ENCODE peak calls at places on chromosomes 16 and 17, in four cellular contexts. One of them, this sample, is unnamed.

GRCh38 chr17:58336456-58337094 is 8.0 kb upstream of the TSPOAP1 start:
- DNase-seq in AG09319: peak
- DNase-seq in natural killer cell: no peak
- DNase-seq in fibroblast of mammary gland: peak
- DNase-seq in this sample: peak

GRCh38 chr17:10754861-10755591 is 25.2 kb upstream of the TMEM220 start:
- DNase-seq in AG09319: no peak
- DNase-seq in fibroblast of mammary gland: no peak
- DNase-seq in natural killer cell: no peak
- DNase-seq in this sample: no peak

GRCh38 chr16:31704138-31704537 is 169.5 kb upstream of the ZNF267 start:
- DNase-seq in natural killer cell: no peak
- DNase-seq in AG09319: no peak
- DNase-seq in fibroblast of mammary gland: no peak
- DNase-seq in this sample: no peak

GRCh38 chr17:43169561-43170139 is 1.4 kb upstream of the NBR1 start:
- DNase-seq in AG09319: no peak
- DNase-seq in natural killer cell: peak
- DNase-seq in fibroblast of mammary gland: peak
- DNase-seq in this sample: no peak

GRCh38 chr17:43356999-43357398 is 41.8 kb upstream of the ARL4D start:
- DNase-seq in natural killer cell: no peak
- DNase-seq in AG09319: peak
- DNase-seq in fibroblast of mammary gland: peak
- DNase-seq in this sample: no peak

GRCh38 chr16:23171234-23171948 is 11.2 kb upstream of the SCNN1G start:
- DNase-seq in fibroblast of mammary gland: peak
- DNase-seq in AG09319: no peak
- DNase-seq in natural killer cell: no peak
- DNase-seq in this sample: no peak

GRCh38 chr16:67862623-67863583 is 9.9 kb upstream of the EDC4 start:
- DNase-seq in AG09319: no peak
- DNase-seq in fibroblast of mammary gland: peak
- DNase-seq in natural killer cell: no peak
- DNase-seq in this sample: no peak

GRCh38 chr16:17278988-17279387 is 191.8 kb downstream of the XYLT1 start:
- DNase-seq in natural killer cell: no peak
- DNase-seq in fibroblast of mammary gland: no peak
- DNase-seq in AG09319: no peak
- DNase-seq in this sample: no peak

GRCh38 chr16:85256190-85256739 is 144.0 kb upstream of the CIBAR2 start:
- DNase-seq in fibroblast of mammary gland: no peak
- DNase-seq in AG09319: no peak
- DNase-seq in natural killer cell: no peak
- DNase-seq in this sample: no peak

GRCh38 chr17:18319604-18320256 is 4.6 kb downstream of the SMCR8 start:
- DNase-seq in natural killer cell: no peak
- DNase-seq in AG09319: peak
- DNase-seq in fibroblast of mammary gland: peak
- DNase-seq in this sample: no peak
- TF ChIP-seq CTCF in natural killer cell: no peak
- TF ChIP-seq CTCF in AG09319: peak
- TF ChIP-seq CTCF in fibroblast of mammary gland: peak
- TF ChIP-seq CTCF in this sample: peak

GRCh38 chr17:27268394-27269085 is 25.4 kb upstream of the WSB1 start:
- DNase-seq in AG09319: no peak
- DNase-seq in natural killer cell: no peak
- DNase-seq in fibroblast of mammary gland: no peak
- DNase-seq in this sample: peak
- TF ChIP-seq CTCF in AG09319: no peak
- TF ChIP-seq CTCF in natural killer cell: no peak
- TF ChIP-seq CTCF in fibroblast of mammary gland: no peak
- TF ChIP-seq CTCF in this sample: no peak

GRCh38 chr16:53545433-53545832 is 42.4 kb upstream of the AKTIP start:
- DNase-seq in natural killer cell: no peak
- DNase-seq in fibroblast of mammary gland: no peak
- DNase-seq in AG09319: no peak
- DNase-seq in this sample: no peak

GRCh38 chr16:53546988-53547391 is 44.0 kb upstream of the AKTIP start:
- DNase-seq in AG09319: no peak
- DNase-seq in fibroblast of mammary gland: peak
- DNase-seq in natural killer cell: no peak
- DNase-seq in this sample: no peak

GRCh38 chr16:53549970-53550406 is 47.0 kb upstream of the AKTIP start:
- DNase-seq in fibroblast of mammary gland: peak
- DNase-seq in AG09319: peak
- DNase-seq in natural killer cell: peak
- DNase-seq in this sample: peak
- TF ChIP-seq CTCF in fibroblast of mammary gland: peak
- TF ChIP-seq CTCF in AG09319: peak
- TF ChIP-seq CTCF in natural killer cell: peak
- TF ChIP-seq CTCF in this sample: peak

GRCh38 chr16:25256821-25257503 is 683 bp downstream of the ZKSCAN2 start:
- DNase-seq in fibroblast of mammary gland: no peak
- DNase-seq in natural killer cell: no peak
- DNase-seq in AG09319: no peak
- DNase-seq in this sample: no peak
- TF ChIP-seq CTCF in fibroblast of mammary gland: no peak
- TF ChIP-seq CTCF in natural killer cell: no peak
- TF ChIP-seq CTCF in AG09319: no peak
- TF ChIP-seq CTCF in this sample: no peak

GRCh38 chr17:56506349-56506748 is 87.2 kb upstream of the NOG start:
- DNase-seq in fibroblast of mammary gland: no peak
- DNase-seq in natural killer cell: no peak
- DNase-seq in AG09319: no peak
- DNase-seq in this sample: no peak

GRCh38 chr17:56505154-56505756 is 88.2 kb upstream of the NOG start:
- DNase-seq in natural killer cell: no peak
- DNase-seq in fibroblast of mammary gland: no peak
- DNase-seq in AG09319: no peak
- DNase-seq in this sample: no peak

GRCh38 chr17:56497132-56497531 is 96.4 kb upstream of the NOG start:
- DNase-seq in AG09319: no peak
- DNase-seq in fibroblast of mammary gland: no peak
- DNase-seq in natural killer cell: no peak
- DNase-seq in this sample: no peak

GRCh38 chr17:56499799-56500388 is 93.6 kb upstream of the NOG start:
- DNase-seq in AG09319: no peak
- DNase-seq in natural killer cell: no peak
- DNase-seq in fibroblast of mammary gland: peak
- DNase-seq in this sample: no peak

DNA sequence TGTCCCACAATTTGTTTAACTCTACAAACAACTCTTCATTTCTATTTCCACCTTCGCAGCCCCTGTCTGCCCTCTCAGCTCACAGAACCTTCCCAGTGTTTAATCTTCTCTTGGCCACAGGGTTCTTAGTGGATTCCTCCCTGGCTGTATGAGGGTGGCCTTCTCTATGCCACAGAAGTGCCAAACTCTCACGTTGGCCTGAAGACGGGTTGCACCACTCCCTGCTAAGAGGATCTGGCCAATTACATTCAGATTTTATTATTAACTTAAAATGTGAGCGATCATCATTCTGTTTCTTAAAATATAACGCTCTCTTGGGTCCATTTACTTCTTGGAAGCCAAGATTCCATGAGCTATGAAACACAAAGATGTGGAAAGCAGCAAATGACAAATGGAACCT is 91.4 kb upstream of the NOG start:
- DNase-seq in natural killer cell: no peak
- DNase-seq in fibroblast of mammary gland: no peak
- DNase-seq in AG09319: no peak
- DNase-seq in this sample: no peak
- TF ChIP-seq CTCF in natural killer cell: no peak
- TF ChIP-seq CTCF in fibroblast of mammary gland: no peak
- TF ChIP-seq CTCF in AG09319: no peak
- TF ChIP-seq CTCF in this sample: no peak

GRCh38 chr17:9342225-9342624 is 233.4 kb downstream of the STX8 start:
- DNase-seq in AG09319: no peak
- DNase-seq in fibroblast of mammary gland: no peak
- DNase-seq in natural killer cell: no peak
- DNase-seq in this sample: no peak
- TF ChIP-seq CTCF in AG09319: no peak
- TF ChIP-seq CTCF in fibroblast of mammary gland: no peak
- TF ChIP-seq CTCF in natural killer cell: no peak
- TF ChIP-seq CTCF in this sample: no peak

GRCh38 chr17:14301279-14301760 is 439 bp downstream of the HS3ST3B1 start:
- DNase-seq in fibroblast of mammary gland: no peak
- DNase-seq in AG09319: no peak
- DNase-seq in natural killer cell: no peak
- DNase-seq in this sample: no peak
- TF ChIP-seq CTCF in fibroblast of mammary gland: no peak
- TF ChIP-seq CTCF in AG09319: peak
- TF ChIP-seq CTCF in natural killer cell: no peak
- TF ChIP-seq CTCF in this sample: no peak

DNA sequence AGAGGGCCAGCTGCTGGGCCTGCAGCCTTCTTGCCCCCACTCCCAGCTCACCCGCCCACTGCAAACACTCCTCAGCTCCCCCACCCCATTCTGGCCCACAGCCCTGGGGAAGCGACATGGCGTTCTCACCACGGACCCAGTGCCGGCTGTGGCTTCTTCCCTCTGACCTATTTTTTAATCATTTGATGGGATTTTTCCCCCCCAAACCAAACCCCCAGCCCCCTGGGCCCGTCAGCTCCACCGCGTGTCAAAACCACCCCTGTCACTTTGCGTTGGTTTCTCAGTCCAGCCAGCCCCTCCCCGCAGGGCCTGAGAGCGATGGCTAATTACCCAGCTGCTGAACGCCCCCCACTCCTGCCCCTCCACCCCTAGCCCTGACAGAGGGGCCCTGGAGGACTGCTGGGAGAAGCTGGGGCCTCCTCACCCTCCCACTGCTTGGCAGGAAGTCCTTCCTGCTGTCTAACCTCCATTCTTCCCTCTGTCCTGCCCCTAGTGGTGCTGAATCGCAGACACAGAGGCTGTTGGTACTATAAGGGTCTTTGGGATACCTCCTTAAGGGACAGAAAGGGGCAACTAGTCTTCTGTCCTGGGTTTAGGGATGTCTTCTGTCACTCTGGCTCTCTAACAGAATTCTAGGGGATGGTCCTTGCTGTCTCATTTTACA is 7.5 kb upstream of the TBX21 start:
- DNase-seq in AG09319: no peak
- DNase-seq in natural killer cell: no peak
- DNase-seq in fibroblast of mammary gland: no peak
- DNase-seq in this sample: no peak
- TF ChIP-seq CTCF in AG09319: no peak
- TF ChIP-seq CTCF in natural killer cell: no peak
- TF ChIP-seq CTCF in fibroblast of mammary gland: peak
- TF ChIP-seq CTCF in this sample: no peak

GRCh38 chr17:64471440-64471839 is 22.5 kb downstream of the MILR1 start:
- DNase-seq in fibroblast of mammary gland: no peak
- DNase-seq in natural killer cell: no peak
- DNase-seq in AG09319: no peak
- DNase-seq in this sample: no peak
- TF ChIP-seq CTCF in fibroblast of mammary gland: no peak
- TF ChIP-seq CTCF in natural killer cell: no peak
- TF ChIP-seq CTCF in AG09319: no peak
- TF ChIP-seq CTCF in this sample: no peak

DNA sequence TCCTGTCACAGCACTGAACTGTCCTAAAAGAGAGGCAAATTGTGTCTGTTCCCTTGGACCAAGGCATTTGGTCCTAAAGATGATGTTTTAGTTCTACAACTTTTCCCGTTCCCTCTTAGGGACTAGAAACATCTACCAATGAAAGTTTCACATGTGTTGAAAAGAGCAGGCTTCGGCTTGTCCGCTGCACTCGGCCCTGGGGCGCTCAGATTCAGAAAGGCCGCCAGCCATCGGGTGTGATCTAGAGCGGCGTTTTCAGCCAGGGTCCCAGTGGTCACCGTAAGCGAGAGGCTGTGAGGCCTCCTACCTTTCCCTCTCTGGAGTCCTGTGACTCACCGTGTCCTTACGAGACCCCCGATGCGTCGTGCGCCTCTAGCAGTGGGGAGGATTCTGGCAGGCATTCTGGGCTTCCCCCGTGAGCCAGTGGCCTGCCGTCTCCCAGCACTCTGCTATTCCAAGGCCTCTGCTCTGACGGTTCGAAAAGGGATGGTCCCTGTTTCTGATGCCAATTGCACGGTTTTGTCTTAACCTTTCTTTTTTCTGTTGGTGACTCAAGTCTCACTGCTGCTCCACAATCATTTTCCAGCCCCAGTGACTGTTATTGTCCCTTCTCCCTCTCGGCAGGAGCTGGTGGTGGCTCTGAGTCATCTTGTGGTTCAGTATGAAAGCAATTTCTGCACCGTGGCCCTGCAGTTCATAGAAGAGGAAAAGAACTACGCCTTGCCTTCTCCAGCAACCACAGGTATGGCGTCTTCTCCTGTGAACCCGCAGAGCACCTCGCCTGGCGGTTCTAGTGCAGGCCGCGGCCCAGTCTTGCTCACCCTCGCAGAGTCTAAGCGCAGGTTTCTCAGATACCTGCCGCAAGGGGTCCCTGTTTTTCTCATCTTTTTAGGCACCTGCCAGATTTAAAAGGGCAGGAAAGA is 100.3 kb upstream of the CHMP6 start:
- DNase-seq in AG09319: peak
- DNase-seq in natural killer cell: no peak
- DNase-seq in fibroblast of mammary gland: peak
- DNase-seq in this sample: no peak
- TF ChIP-seq CTCF in AG09319: no peak
- TF ChIP-seq CTCF in natural killer cell: no peak
- TF ChIP-seq CTCF in fibroblast of mammary gland: peak
- TF ChIP-seq CTCF in this sample: no peak